ENCODE peak calls at places on chromosomes 13 and 19, in ten cellular contexts. L, Y, R, O, E, A, H, U, Z and S are unnamed samples.
A peak's percentile ranks its signal among the peaks of the same experiment; 100 is the strongest.

GRCh38 chr19:37929512-37929911 is 22.5 kb downstream of the SIPA1L3 start:
- DNase-seq in L (no peak), Y (no peak), R (no peak), O (no peak), E (no peak), A (no peak), H (no peak), U (no peak), Z (no peak), S (no peak)

GRCh38 chr19:35143231-35143715 is at the start of gene FXYD7:
- DNase-seq in L (no peak), Y (no peak), R (no peak), O (no peak), E (peak; percentile 51), A (no peak), H (no peak), U (no peak), Z (no peak), S (no peak)

GRCh38 chr19:29579308-29579910 is 26.7 kb upstream of the POP4 start:
- DNase-seq in L (no peak), Y (no peak), R (no peak), O (no peak), E (no peak), A (no peak), H (no peak), U (no peak), Z (no peak), S (no peak)

GRCh38 chr13:86051134-86052103 is 252.2 kb upstream of the SLITRK6 start:
- DNase-seq in L (no peak), Y (no peak), R (peak; percentile 70), O (no peak), E (no peak), A (no peak), H (no peak), U (no peak), Z (peak; percentile 35), S (no peak)

GRCh38 chr13:40458283-40459031 is 208.0 kb downstream of the FOXO1 start:
- DNase-seq in L (no peak), Y (no peak), R (no peak), O (no peak), E (no peak), A (no peak), H (no peak), U (no peak), Z (no peak), S (no peak)

GRCh38 chr13:111972261-111972780 is 94.6 kb upstream of the SOX1 start:
- DNase-seq in L (no peak), Y (no peak), R (peak; percentile 74), O (no peak), E (no peak), A (no peak), H (no peak), U (no peak), Z (no peak), S (no peak)

GRCh38 chr19:51571599-51571998 is 516 bp downstream of the ZNF175 start:
- DNase-seq in L (no peak), Y (no peak), R (no peak), O (no peak), E (no peak), A (no peak), H (no peak), U (no peak), Z (peak; percentile 28), S (no peak)

GRCh38 chr19:4014541-4015491 is 7.3 kb downstream of the PIAS4 start:
- DNase-seq in L (peak; percentile 32), Y (no peak), R (no peak), O (no peak), E (no peak), A (no peak), H (no peak), U (no peak), Z (no peak), S (no peak)

GRCh38 chr19:58544591-58545285 is 874 bp downstream of the TRIM28 start:
- DNase-seq in L (peak; percentile 67), Y (no peak), R (no peak), O (no peak), E (no peak), A (no peak), H (peak; percentile 59), U (peak; percentile 47), Z (peak; percentile 29), S (no peak)

GRCh38 chr13:28558126-28558525 is 63.2 kb upstream of the FLT1 start:
- DNase-seq in L (no peak), Y (peak; percentile 92), R (no peak), O (no peak), E (no peak), A (no peak), H (peak; percentile 69), U (peak; percentile 91), Z (peak; percentile 89), S (no peak)

GRCh38 chr13:28744091-28744536 is 25.3 kb upstream of the SLC46A3 start:
- DNase-seq in L (no peak), Y (peak; percentile 15), R (no peak), O (no peak), E (no peak), A (no peak), H (peak; percentile 56), U (peak; percentile 90), Z (peak; percentile 76), S (no peak)

GRCh38 chr19:23698711-23699520 is 11.9 kb upstream of the ZNF675 start:
- DNase-seq in L (no peak), Y (no peak), R (no peak), O (no peak), E (no peak), A (no peak), H (peak; percentile 39), U (no peak), Z (no peak), S (no peak)

GRCh38 chr19:7506385-7507328 is 9.2 kb upstream of the ZNF358 start:
- DNase-seq in L (no peak), Y (peak; percentile 63), R (no peak), O (no peak), E (peak; percentile 93), A (peak; percentile 32), H (peak; percentile 94), U (peak; percentile 95), Z (peak; percentile 65), S (no peak)

GRCh38 chr19:16527971-16528521 is 14.2 kb downstream of the CHERP start:
- DNase-seq in L (peak; percentile 24), Y (no peak), R (no peak), O (no peak), E (no peak), A (no peak), H (no peak), U (peak; percentile 32), Z (no peak), S (no peak)

GRCh38 chr19:57559008-57559403 is 657 bp downstream of the ZNF550 start:
- DNase-seq in L (no peak), Y (no peak), R (no peak), O (no peak), E (no peak), A (no peak), H (peak; percentile 53), U (peak; percentile 31), Z (no peak), S (no peak)

GRCh38 chr13:94987869-94988268 is 275.5 kb upstream of the SOX21 start:
- DNase-seq in L (no peak), Y (no peak), R (no peak), O (no peak), E (no peak), A (no peak), H (no peak), U (peak; percentile 79), Z (no peak), S (no peak)

GRCh38 chr13:56347014-56347413 is 793.7 kb upstream of the PRR20A start:
- DNase-seq in L (no peak), Y (no peak), R (no peak), O (no peak), E (no peak), A (no peak), H (no peak), U (no peak), Z (no peak), S (no peak)

GRCh38 chr19:18807861-18808331 is 16.8 kb upstream of the COMP start:
- DNase-seq in L (no peak), Y (peak; percentile 69), R (no peak), O (no peak), E (no peak), A (no peak), H (no peak), U (no peak), Z (no peak), S (no peak)

GRCh38 chr13:110073982-110074381 is 233.0 kb downstream of the COL4A1 start:
- DNase-seq in L (no peak), Y (no peak), R (no peak), O (no peak), E (no peak), A (no peak), H (no peak), U (no peak), Z (no peak), S (no peak)

GRCh38 chr13:99293178-99293577 is 14.0 kb downstream of the GPR183 start:
- DNase-seq in L (no peak), Y (no peak), R (no peak), O (no peak), E (no peak), A (no peak), H (no peak), U (no peak), Z (no peak), S (no peak)

GRCh38 chr13:110680852-110681251 is 25.1 kb downstream of the CARS2 start:
- DNase-seq in L (no peak), Y (no peak), R (no peak), O (no peak), E (no peak), A (no peak), H (peak; percentile 13), U (peak; percentile 26), Z (no peak), S (no peak)

GRCh38 chr13:87123987-87124784 is 547.0 kb upstream of the SLITRK5 start:
- DNase-seq in L (no peak), Y (peak; percentile 89), R (no peak), O (no peak), E (no peak), A (no peak), H (peak; percentile 88), U (peak; percentile 82), Z (peak; percentile 99), S (no peak)

GRCh38 chr19:41939861-41940442 is 11.7 kb upstream of the ERFL start:
- DNase-seq in L (peak; percentile 47), Y (no peak), R (no peak), O (no peak), E (no peak), A (no peak), H (no peak), U (no peak), Z (no peak), S (no peak)

GRCh38 chr13:21695536-21695935 is 24.7 kb downstream of the FGF9 start:
- DNase-seq in L (no peak), Y (no peak), R (no peak), O (no peak), E (no peak), A (no peak), H (no peak), U (no peak), Z (no peak), S (no peak)

GRCh38 chr13:30111810-30112209 is 195.5 kb downstream of the KATNAL1 start:
- DNase-seq in L (no peak), Y (no peak), R (no peak), O (no peak), E (no peak), A (no peak), H (peak; percentile 31), U (no peak), Z (no peak), S (no peak)

GRCh38 chr19:3687774-3688706 is 12.2 kb downstream of the PIP5K1C start:
- DNase-seq in L (no peak), Y (no peak), R (no peak), O (peak; percentile 15), E (no peak), A (no peak), H (no peak), U (no peak), Z (no peak), S (no peak)

GRCh38 chr19:1038995-1039645 is 787 bp upstream of the ABCA7 start:
- DNase-seq in L (no peak), Y (peak; percentile 13), R (no peak), O (no peak), E (no peak), A (no peak), H (no peak), U (no peak), Z (no peak), S (no peak)